ENCODE peak calls at places on chromosome 1, in ten cellular contexts. One of them, this sample, is unnamed.
A peak's percentile ranks its signal among the peaks of the same experiment; 100 is the strongest.

GRCh38 chr1:87478231-87478630 is 149.6 kb downstream of the LMO4 start:
- DNase-seq in posterior cingulate gyrus: peak; percentile 15
- DNase-seq in cardiac muscle cell: peak; percentile 41
- DNase-seq in GM19239: no peak
- DNase-seq in ovary: peak; percentile 15
- DNase-seq in stimulated activated CD4-positive, alpha-beta T cell treated with anti-CD3 and anti-CD28 coated beads, TNF-alpha, amount 100 ng/mL, for 1 hour: no peak
- DNase-seq in HEK293T: no peak
- DNase-seq in activated naive CD4-positive, alpha-beta T cell: no peak
- DNase-seq in NAMALWA: no peak
- DNase-seq in OCI-LY7: no peak
- DNase-seq in this sample: no peak

GRCh38 chr1:154241703-154242352 is 21.1 kb downstream of the UBAP2L start:
- DNase-seq in ovary: no peak
- DNase-seq in GM19239: no peak
- DNase-seq in cardiac muscle cell: no peak
- DNase-seq in OCI-LY7: no peak
- DNase-seq in stimulated activated CD4-positive, alpha-beta T cell treated with anti-CD3 and anti-CD28 coated beads, TNF-alpha, amount 100 ng/mL, for 1 hour: no peak
- DNase-seq in HEK293T: no peak
- DNase-seq in posterior cingulate gyrus: no peak
- DNase-seq in NAMALWA: no peak
- DNase-seq in activated naive CD4-positive, alpha-beta T cell: no peak
- DNase-seq in this sample: no peak

GRCh38 chr1:204263240-204263848 is 49.6 kb upstream of the GOLT1A start:
- DNase-seq in HEK293T: no peak
- DNase-seq in cardiac muscle cell: peak; percentile 21
- DNase-seq in stimulated activated CD4-positive, alpha-beta T cell treated with anti-CD3 and anti-CD28 coated beads, TNF-alpha, amount 100 ng/mL, for 1 hour: no peak
- DNase-seq in posterior cingulate gyrus: no peak
- DNase-seq in OCI-LY7: no peak
- DNase-seq in activated naive CD4-positive, alpha-beta T cell: no peak
- DNase-seq in ovary: no peak
- DNase-seq in NAMALWA: no peak
- DNase-seq in GM19239: no peak
- DNase-seq in this sample: no peak

GRCh38 chr1:52672946-52673345 is 25.2 kb downstream of the COA7 start:
- DNase-seq in OCI-LY7: no peak
- DNase-seq in cardiac muscle cell: no peak
- DNase-seq in posterior cingulate gyrus: no peak
- DNase-seq in GM19239: no peak
- DNase-seq in ovary: no peak
- DNase-seq in activated naive CD4-positive, alpha-beta T cell: no peak
- DNase-seq in stimulated activated CD4-positive, alpha-beta T cell treated with anti-CD3 and anti-CD28 coated beads, TNF-alpha, amount 100 ng/mL, for 1 hour: no peak
- DNase-seq in NAMALWA: no peak
- DNase-seq in HEK293T: no peak
- DNase-seq in this sample: no peak

GRCh38 chr1:23718482-23718881 is 24.8 kb upstream of the ELOA start:
- DNase-seq in cardiac muscle cell: peak; percentile 43
- DNase-seq in NAMALWA: peak; percentile 48
- DNase-seq in ovary: no peak
- DNase-seq in stimulated activated CD4-positive, alpha-beta T cell treated with anti-CD3 and anti-CD28 coated beads, TNF-alpha, amount 100 ng/mL, for 1 hour: no peak
- DNase-seq in posterior cingulate gyrus: no peak
- DNase-seq in GM19239: no peak
- DNase-seq in HEK293T: peak; percentile 72
- DNase-seq in OCI-LY7: peak; percentile 56
- DNase-seq in activated naive CD4-positive, alpha-beta T cell: no peak
- DNase-seq in this sample: no peak

GRCh38 chr1:118250232-118250631 is 65.2 kb upstream of the SPAG17 start:
- DNase-seq in HEK293T: no peak
- DNase-seq in posterior cingulate gyrus: no peak
- DNase-seq in activated naive CD4-positive, alpha-beta T cell: no peak
- DNase-seq in OCI-LY7: no peak
- DNase-seq in cardiac muscle cell: no peak
- DNase-seq in stimulated activated CD4-positive, alpha-beta T cell treated with anti-CD3 and anti-CD28 coated beads, TNF-alpha, amount 100 ng/mL, for 1 hour: no peak
- DNase-seq in NAMALWA: no peak
- DNase-seq in ovary: no peak
- DNase-seq in GM19239: no peak
- DNase-seq in this sample: no peak

GRCh38 chr1:110212165-110213142 is 2.3 kb downstream of the KCNC4 start:
- DNase-seq in cardiac muscle cell: no peak
- DNase-seq in HEK293T: no peak
- DNase-seq in posterior cingulate gyrus: no peak
- DNase-seq in activated naive CD4-positive, alpha-beta T cell: no peak
- DNase-seq in ovary: peak; percentile 46
- DNase-seq in GM19239: no peak
- DNase-seq in NAMALWA: no peak
- DNase-seq in stimulated activated CD4-positive, alpha-beta T cell treated with anti-CD3 and anti-CD28 coated beads, TNF-alpha, amount 100 ng/mL, for 1 hour: no peak
- DNase-seq in OCI-LY7: peak; percentile 24
- DNase-seq in this sample: no peak

GRCh38 chr1:40435471-40435870 is 14.8 kb upstream of the ZFP69B start:
- DNase-seq in NAMALWA: no peak
- DNase-seq in posterior cingulate gyrus: no peak
- DNase-seq in cardiac muscle cell: no peak
- DNase-seq in stimulated activated CD4-positive, alpha-beta T cell treated with anti-CD3 and anti-CD28 coated beads, TNF-alpha, amount 100 ng/mL, for 1 hour: no peak
- DNase-seq in OCI-LY7: no peak
- DNase-seq in ovary: no peak
- DNase-seq in HEK293T: no peak
- DNase-seq in GM19239: no peak
- DNase-seq in activated naive CD4-positive, alpha-beta T cell: no peak
- DNase-seq in this sample: no peak

GRCh38 chr1:4027492-4028138 is 127.5 kb upstream of the C1orf174 start:
- DNase-seq in stimulated activated CD4-positive, alpha-beta T cell treated with anti-CD3 and anti-CD28 coated beads, TNF-alpha, amount 100 ng/mL, for 1 hour: no peak
- DNase-seq in activated naive CD4-positive, alpha-beta T cell: no peak
- DNase-seq in GM19239: peak; percentile 61
- DNase-seq in HEK293T: no peak
- DNase-seq in cardiac muscle cell: no peak
- DNase-seq in ovary: no peak
- DNase-seq in OCI-LY7: peak; percentile 96
- DNase-seq in posterior cingulate gyrus: no peak
- DNase-seq in NAMALWA: peak; percentile 95
- DNase-seq in this sample: peak; percentile 84

GRCh38 chr1:232880354-232880753 is 70.1 kb upstream of the NTPCR start:
- DNase-seq in activated naive CD4-positive, alpha-beta T cell: no peak
- DNase-seq in OCI-LY7: peak; percentile 24
- DNase-seq in GM19239: no peak
- DNase-seq in NAMALWA: peak; percentile 15
- DNase-seq in cardiac muscle cell: peak; percentile 69
- DNase-seq in HEK293T: peak; percentile 73
- DNase-seq in ovary: no peak
- DNase-seq in posterior cingulate gyrus: peak; percentile 37
- DNase-seq in stimulated activated CD4-positive, alpha-beta T cell treated with anti-CD3 and anti-CD28 coated beads, TNF-alpha, amount 100 ng/mL, for 1 hour: no peak
- DNase-seq in this sample: no peak

GRCh38 chr1:68229927-68230812 is 2.2 kb downstream of the WLS start:
- DNase-seq in HEK293T: no peak
- DNase-seq in cardiac muscle cell: peak; percentile 46
- DNase-seq in ovary: peak; percentile 40
- DNase-seq in posterior cingulate gyrus: no peak
- DNase-seq in NAMALWA: no peak
- DNase-seq in activated naive CD4-positive, alpha-beta T cell: no peak
- DNase-seq in stimulated activated CD4-positive, alpha-beta T cell treated with anti-CD3 and anti-CD28 coated beads, TNF-alpha, amount 100 ng/mL, for 1 hour: no peak
- DNase-seq in GM19239: no peak
- DNase-seq in OCI-LY7: no peak
- DNase-seq in this sample: no peak

GRCh38 chr1:78586572-78586971 is 33.7 kb upstream of the IFI44L start:
- DNase-seq in OCI-LY7: no peak
- DNase-seq in posterior cingulate gyrus: no peak
- DNase-seq in activated naive CD4-positive, alpha-beta T cell: no peak
- DNase-seq in ovary: no peak
- DNase-seq in NAMALWA: no peak
- DNase-seq in HEK293T: no peak
- DNase-seq in stimulated activated CD4-positive, alpha-beta T cell treated with anti-CD3 and anti-CD28 coated beads, TNF-alpha, amount 100 ng/mL, for 1 hour: no peak
- DNase-seq in GM19239: no peak
- DNase-seq in cardiac muscle cell: no peak
- DNase-seq in this sample: no peak

GRCh38 chr1:216653001-216653400 is 70.2 kb downstream of the ESRRG start:
- DNase-seq in stimulated activated CD4-positive, alpha-beta T cell treated with anti-CD3 and anti-CD28 coated beads, TNF-alpha, amount 100 ng/mL, for 1 hour: no peak
- DNase-seq in posterior cingulate gyrus: no peak
- DNase-seq in activated naive CD4-positive, alpha-beta T cell: no peak
- DNase-seq in GM19239: no peak
- DNase-seq in OCI-LY7: no peak
- DNase-seq in NAMALWA: no peak
- DNase-seq in cardiac muscle cell: no peak
- DNase-seq in HEK293T: no peak
- DNase-seq in ovary: no peak
- DNase-seq in this sample: no peak

GRCh38 chr1:3011127-3011526 is 10.1 kb upstream of the ACTRT2 start:
- DNase-seq in ovary: no peak
- DNase-seq in cardiac muscle cell: no peak
- DNase-seq in OCI-LY7: no peak
- DNase-seq in HEK293T: no peak
- DNase-seq in NAMALWA: no peak
- DNase-seq in posterior cingulate gyrus: no peak
- DNase-seq in GM19239: no peak
- DNase-seq in activated naive CD4-positive, alpha-beta T cell: no peak
- DNase-seq in stimulated activated CD4-positive, alpha-beta T cell treated with anti-CD3 and anti-CD28 coated beads, TNF-alpha, amount 100 ng/mL, for 1 hour: no peak
- DNase-seq in this sample: no peak

GRCh38 chr1:178594133-178594532 is 81.2 kb downstream of the TEX35 start:
- DNase-seq in posterior cingulate gyrus: no peak
- DNase-seq in NAMALWA: no peak
- DNase-seq in HEK293T: no peak
- DNase-seq in activated naive CD4-positive, alpha-beta T cell: no peak
- DNase-seq in cardiac muscle cell: no peak
- DNase-seq in ovary: no peak
- DNase-seq in OCI-LY7: no peak
- DNase-seq in stimulated activated CD4-positive, alpha-beta T cell treated with anti-CD3 and anti-CD28 coated beads, TNF-alpha, amount 100 ng/mL, for 1 hour: no peak
- DNase-seq in GM19239: no peak
- DNase-seq in this sample: no peak

GRCh38 chr1:2098301-2098698 is 48.1 kb downstream of the PRKCZ start:
- DNase-seq in posterior cingulate gyrus: no peak
- DNase-seq in activated naive CD4-positive, alpha-beta T cell: no peak
- DNase-seq in GM19239: no peak
- DNase-seq in HEK293T: no peak
- DNase-seq in NAMALWA: no peak
- DNase-seq in stimulated activated CD4-positive, alpha-beta T cell treated with anti-CD3 and anti-CD28 coated beads, TNF-alpha, amount 100 ng/mL, for 1 hour: no peak
- DNase-seq in ovary: no peak
- DNase-seq in OCI-LY7: no peak
- DNase-seq in cardiac muscle cell: no peak
- DNase-seq in this sample: no peak

GRCh38 chr1:46941135-46941694 is at the start of gene CYP4A11:
- DNase-seq in stimulated activated CD4-positive, alpha-beta T cell treated with anti-CD3 and anti-CD28 coated beads, TNF-alpha, amount 100 ng/mL, for 1 hour: no peak
- DNase-seq in NAMALWA: no peak
- DNase-seq in OCI-LY7: no peak
- DNase-seq in cardiac muscle cell: no peak
- DNase-seq in posterior cingulate gyrus: no peak
- DNase-seq in HEK293T: no peak
- DNase-seq in GM19239: no peak
- DNase-seq in ovary: no peak
- DNase-seq in activated naive CD4-positive, alpha-beta T cell: no peak
- DNase-seq in this sample: no peak

GRCh38 chr1:230222678-230223077 is 155.6 kb downstream of the GALNT2 start:
- DNase-seq in stimulated activated CD4-positive, alpha-beta T cell treated with anti-CD3 and anti-CD28 coated beads, TNF-alpha, amount 100 ng/mL, for 1 hour: no peak
- DNase-seq in ovary: no peak
- DNase-seq in GM19239: no peak
- DNase-seq in activated naive CD4-positive, alpha-beta T cell: no peak
- DNase-seq in cardiac muscle cell: no peak
- DNase-seq in posterior cingulate gyrus: no peak
- DNase-seq in HEK293T: peak; percentile 45
- DNase-seq in OCI-LY7: no peak
- DNase-seq in NAMALWA: peak; percentile 15
- DNase-seq in this sample: no peak

GRCh38 chr1:7475691-7476090 is 295.4 kb upstream of the VAMP3 start:
- DNase-seq in OCI-LY7: no peak
- DNase-seq in cardiac muscle cell: no peak
- DNase-seq in HEK293T: no peak
- DNase-seq in stimulated activated CD4-positive, alpha-beta T cell treated with anti-CD3 and anti-CD28 coated beads, TNF-alpha, amount 100 ng/mL, for 1 hour: no peak
- DNase-seq in ovary: no peak
- DNase-seq in posterior cingulate gyrus: no peak
- DNase-seq in NAMALWA: no peak
- DNase-seq in GM19239: no peak
- DNase-seq in activated naive CD4-positive, alpha-beta T cell: no peak
- DNase-seq in this sample: no peak

GRCh38 chr1:64757213-64757612 is 12.3 kb downstream of the RAVER2 start:
- DNase-seq in NAMALWA: no peak
- DNase-seq in ovary: no peak
- DNase-seq in posterior cingulate gyrus: no peak
- DNase-seq in OCI-LY7: no peak
- DNase-seq in HEK293T: no peak
- DNase-seq in GM19239: no peak
- DNase-seq in activated naive CD4-positive, alpha-beta T cell: no peak
- DNase-seq in cardiac muscle cell: no peak
- DNase-seq in stimulated activated CD4-positive, alpha-beta T cell treated with anti-CD3 and anti-CD28 coated beads, TNF-alpha, amount 100 ng/mL, for 1 hour: no peak
- DNase-seq in this sample: no peak

GRCh38 chr1:186212574-186213224 is 162.4 kb downstream of the TPR start:
- DNase-seq in activated naive CD4-positive, alpha-beta T cell: no peak
- DNase-seq in NAMALWA: peak; percentile 68
- DNase-seq in posterior cingulate gyrus: no peak
- DNase-seq in cardiac muscle cell: peak; percentile 86
- DNase-seq in stimulated activated CD4-positive, alpha-beta T cell treated with anti-CD3 and anti-CD28 coated beads, TNF-alpha, amount 100 ng/mL, for 1 hour: no peak
- DNase-seq in ovary: peak; percentile 27
- DNase-seq in GM19239: peak; percentile 21
- DNase-seq in HEK293T: peak; percentile 81
- DNase-seq in OCI-LY7: peak; percentile 81
- DNase-seq in this sample: peak; percentile 51

GRCh38 chr1:94553323-94553730 is 11.8 kb upstream of the F3 start:
- DNase-seq in cardiac muscle cell: no peak
- DNase-seq in HEK293T: no peak
- DNase-seq in NAMALWA: no peak
- DNase-seq in stimulated activated CD4-positive, alpha-beta T cell treated with anti-CD3 and anti-CD28 coated beads, TNF-alpha, amount 100 ng/mL, for 1 hour: no peak
- DNase-seq in ovary: no peak
- DNase-seq in posterior cingulate gyrus: no peak
- DNase-seq in activated naive CD4-positive, alpha-beta T cell: no peak
- DNase-seq in GM19239: no peak
- DNase-seq in OCI-LY7: no peak
- DNase-seq in this sample: no peak

GRCh38 chr1:2049225-2049516 is 1.0 kb upstream of the PRKCZ start:
- DNase-seq in stimulated activated CD4-positive, alpha-beta T cell treated with anti-CD3 and anti-CD28 coated beads, TNF-alpha, amount 100 ng/mL, for 1 hour: no peak
- DNase-seq in cardiac muscle cell: no peak
- DNase-seq in NAMALWA: no peak
- DNase-seq in ovary: no peak
- DNase-seq in activated naive CD4-positive, alpha-beta T cell: no peak
- DNase-seq in OCI-LY7: no peak
- DNase-seq in GM19239: no peak
- DNase-seq in posterior cingulate gyrus: no peak
- DNase-seq in HEK293T: no peak
- DNase-seq in this sample: no peak

GRCh38 chr1:248730507-248731335 is 24.8 kb downstream of the LYPD8 start:
- DNase-seq in OCI-LY7: no peak
- DNase-seq in GM19239: no peak
- DNase-seq in ovary: no peak
- DNase-seq in posterior cingulate gyrus: no peak
- DNase-seq in NAMALWA: no peak
- DNase-seq in HEK293T: no peak
- DNase-seq in cardiac muscle cell: no peak
- DNase-seq in activated naive CD4-positive, alpha-beta T cell: no peak
- DNase-seq in stimulated activated CD4-positive, alpha-beta T cell treated with anti-CD3 and anti-CD28 coated beads, TNF-alpha, amount 100 ng/mL, for 1 hour: no peak
- DNase-seq in this sample: no peak

GRCh38 chr1:5688479-5689077 is 303.6 kb downstream of the NPHP4 start:
- DNase-seq in OCI-LY7: no peak
- DNase-seq in HEK293T: no peak
- DNase-seq in ovary: no peak
- DNase-seq in activated naive CD4-positive, alpha-beta T cell: no peak
- DNase-seq in NAMALWA: no peak
- DNase-seq in stimulated activated CD4-positive, alpha-beta T cell treated with anti-CD3 and anti-CD28 coated beads, TNF-alpha, amount 100 ng/mL, for 1 hour: no peak
- DNase-seq in GM19239: no peak
- DNase-seq in posterior cingulate gyrus: no peak
- DNase-seq in cardiac muscle cell: no peak
- DNase-seq in this sample: no peak

GRCh38 chr1:100950776-100951175 is 54.9 kb downstream of the SLC30A7 start:
- DNase-seq in GM19239: no peak
- DNase-seq in ovary: no peak
- DNase-seq in NAMALWA: no peak
- DNase-seq in activated naive CD4-positive, alpha-beta T cell: no peak
- DNase-seq in HEK293T: no peak
- DNase-seq in posterior cingulate gyrus: no peak
- DNase-seq in cardiac muscle cell: peak; percentile 25
- DNase-seq in stimulated activated CD4-positive, alpha-beta T cell treated with anti-CD3 and anti-CD28 coated beads, TNF-alpha, amount 100 ng/mL, for 1 hour: no peak
- DNase-seq in OCI-LY7: no peak
- DNase-seq in this sample: no peak

GRCh38 chr1:54403808-54404261 is 2.4 kb downstream of the SSBP3 start:
- DNase-seq in OCI-LY7: peak; percentile 26
- DNase-seq in posterior cingulate gyrus: no peak
- DNase-seq in activated naive CD4-positive, alpha-beta T cell: no peak
- DNase-seq in cardiac muscle cell: no peak
- DNase-seq in NAMALWA: no peak
- DNase-seq in ovary: no peak
- DNase-seq in GM19239: no peak
- DNase-seq in stimulated activated CD4-positive, alpha-beta T cell treated with anti-CD3 and anti-CD28 coated beads, TNF-alpha, amount 100 ng/mL, for 1 hour: no peak
- DNase-seq in HEK293T: no peak
- DNase-seq in this sample: no peak

GRCh38 chr1:43552813-43553212 is 22.1 kb downstream of the PTPRF start:
- DNase-seq in ovary: peak; percentile 75
- DNase-seq in posterior cingulate gyrus: peak; percentile 87
- DNase-seq in HEK293T: no peak
- DNase-seq in OCI-LY7: no peak
- DNase-seq in cardiac muscle cell: no peak
- DNase-seq in stimulated activated CD4-positive, alpha-beta T cell treated with anti-CD3 and anti-CD28 coated beads, TNF-alpha, amount 100 ng/mL, for 1 hour: no peak
- DNase-seq in GM19239: no peak
- DNase-seq in NAMALWA: no peak
- DNase-seq in activated naive CD4-positive, alpha-beta T cell: no peak
- DNase-seq in this sample: no peak

This sample was measured in GM20000.